ENCODE peak calls at places on chromosomes 4 and X, in five cellular contexts. A, R, M, P and U are unnamed samples.

GRCh38 chr4:168679397-168680176 is 182.7 kb downstream of the PALLD start:
- DNase-seq in A (no peak), R (no peak), M (no peak), P (no peak), U (no peak)

GRCh38 chrX:47311857-47312774 is 58.3 kb upstream of the ZNF157 start:
- DNase-seq in A (peak), R (peak), M (no peak), P (no peak), U (peak)

GRCh38 chr4:104486702-104487101 is 8.0 kb downstream of the CXXC4 start:
- DNase-seq in A (no peak), R (no peak), M (no peak), P (no peak), U (no peak)

GRCh38 chr4:6546091-6546490 is 28.9 kb upstream of the MAN2B2 start:
- DNase-seq in A (no peak), R (no peak), M (no peak), P (no peak), U (no peak)

GRCh38 chr4:168908093-168908492 is 102.0 kb downstream of the CBR4 start:
- DNase-seq in A (peak), R (no peak), M (no peak), P (no peak), U (peak)

GRCh38 chr4:76233967-76234678 is 17.4 kb upstream of the FAM47E start:
- DNase-seq in A (no peak), R (no peak), M (no peak), P (no peak), U (no peak)

GRCh38 chr4:25535278-25535677 is 120.4 kb upstream of the SLC34A2 start:
- DNase-seq in A (no peak), R (no peak), M (no peak), P (no peak), U (peak)

GRCh38 chr4:145709843-145710242 is 29.9 kb downstream of the C4orf51 start:
- DNase-seq in A (peak), R (no peak), M (no peak), P (no peak), U (peak)

GRCh38 chrX:70039758-70040157 is 10.0 kb downstream of the AWAT2 start:
- DNase-seq in A (no peak), R (no peak), M (no peak), P (no peak), U (no peak)

GRCh38 chr4:83862471-83862870 is 326.6 kb downstream of the GPAT3 start:
- DNase-seq in A (no peak), R (no peak), M (no peak), P (no peak), U (no peak)

GRCh38 chr4:123477804-123478209 is 81.2 kb downstream of the SPRY1 start:
- DNase-seq in A (no peak), R (peak), M (no peak), P (no peak), U (no peak)

GRCh38 chr4:11149612-11150259 is 279.0 kb downstream of the HS3ST1 start:
- DNase-seq in A (no peak), R (no peak), M (no peak), P (no peak), U (no peak)

GRCh38 chr4:36815536-36815935 is 429.0 kb upstream of the NWD2 start:
- DNase-seq in A (no peak), R (no peak), M (no peak), P (no peak), U (no peak)

GRCh38 chr4:106987314-106987713 is 48.8 kb downstream of the DKK2 start:
- DNase-seq in A (no peak), R (no peak), M (no peak), P (no peak), U (no peak)